ENCODE peak calls at places on chromosomes 2 and 18, in eight cellular contexts. T is left ventricle myocardium inferior; H is CD8-positive, alpha-beta memory T cell; P is effector memory CD4-positive, alpha-beta T cell; E is GM23248; G is Caco-2; Q is heart right ventricle; A is Peyer's patch. X is an unnamed sample. For H3K36me3 and H3K9me3, the result is how much of the 10 kb centered on the place peaks cover.

GRCh38 chr2:28750316-28751101 is 1.1 kb upstream of the PPP1CB start:
- DNase-seq in A (no peak), E (peak), T (no peak), H (no peak), G (peak), Q (peak), P (no peak), X (peak)

GRCh38 chr2:217822296-217823252 is 180.2 kb downstream of the TNS1 start:
- DNase-seq in E (peak), Q (no peak), A (no peak), T (peak), G (no peak), H (no peak), P (no peak), X (no peak)

GRCh38 chr2:20224716-20225293 is at the start of gene SDC1:
- DNase-seq in E (peak), H (no peak), P (no peak), G (peak), A (no peak), Q (no peak), T (no peak), X (no peak)

GRCh38 chr2:1461507-1462390 is 48.5 kb downstream of the TPO start:
- DNase-seq in H (no peak), E (no peak), P (no peak), T (no peak), G (no peak), A (no peak), Q (no peak), X (no peak)

GRCh38 chr2:217338306-217338916 is 478.5 kb upstream of the TNP1 start:
- DNase-seq in P (no peak), E (peak), T (no peak), Q (no peak), G (no peak), H (no peak), A (no peak), X (no peak)

GRCh38 chr2:43236256-43236655 is 9.8 kb upstream of the ZFP36L2 start:
- DNase-seq in T (no peak), H (no peak), G (no peak), A (no peak), Q (no peak), E (no peak), P (no peak), X (no peak)

GRCh38 chr2:105517814-105518705 is 119.2 kb upstream of the FHL2 start:
- DNase-seq in P (no peak), T (peak), E (peak), A (no peak), Q (peak), H (no peak), G (no peak), X (no peak)

GRCh38 chr2:143087033-143087432 is 42.2 kb upstream of the ARHGAP15 start:
- DNase-seq in T (no peak), A (no peak), E (no peak), G (no peak), H (no peak), P (no peak), Q (no peak), X (no peak)

GRCh38 chr2:55954306-55955035 is 30.9 kb upstream of the EFEMP1 start:
- DNase-seq in T (no peak), A (no peak), H (no peak), Q (no peak), E (peak), G (no peak), P (no peak), X (no peak)

GRCh38 chr2:66270247-66270646 is 164.7 kb upstream of the MEIS1 start:
- DNase-seq in Q (no peak), H (no peak), E (no peak), T (no peak), P (no peak), G (no peak), A (no peak), X (no peak)

GRCh38 chr18:24003903-24004640 is 10.5 kb upstream of the TTC39C start:
- DNase-seq in G (no peak), E (peak), P (no peak), H (no peak), Q (no peak), T (no peak), A (no peak), X (no peak)

GRCh38 chr2:70145851-70146739 is 44.7 kb downstream of the C2orf42 start:
- DNase-seq in H (no peak), A (no peak), P (no peak), E (no peak), Q (no peak), G (no peak), T (no peak), X (no peak)

GRCh38 chr2:215748446-215748845 is 264.9 kb downstream of the MREG start:
- DNase-seq in P (no peak), A (no peak), T (peak), H (no peak), E (peak), Q (peak), G (no peak), X (no peak)

GRCh38 chr18:36578871-36579270 is 249.9 kb downstream of the TPGS2 start:
- DNase-seq in P (no peak), G (no peak), A (no peak), Q (no peak), H (no peak), T (no peak), E (peak), X (no peak)

GRCh38 chr18:63301458-63301857 is 18.1 kb downstream of the BCL2 start:
- DNase-seq in G (no peak), P (no peak), A (no peak), Q (peak), E (no peak), T (no peak), H (no peak), X (no peak)

GRCh38 chr2:222290691-222291484 is 7.9 kb downstream of the PAX3 start:
- DNase-seq in E (peak), G (no peak), T (no peak), P (no peak), A (no peak), Q (no peak), H (no peak), X (no peak)

GRCh38 chr2:117644403-117644802 is 170.1 kb upstream of the DDX18 start:
- DNase-seq in P (no peak), E (no peak), Q (no peak), A (no peak), H (no peak), G (no peak), T (no peak), X (no peak)

GRCh38 chr2:201466050-201466660 is 14.6 kb downstream of the STRADB start:
- DNase-seq in T (no peak), Q (no peak), P (no peak), E (peak), H (no peak), A (no peak), G (no peak), X (no peak)

GRCh38 chr18:9627642-9628041 is 13.3 kb upstream of the PPP4R1 start:
- DNase-seq in T (no peak), E (peak), G (peak), H (no peak), A (no peak), Q (no peak), P (no peak), X (no peak)

GRCh38 chr2:101200714-101201113 is 49.5 kb upstream of the TBC1D8 start:
- DNase-seq in T (no peak), E (peak), A (no peak), H (no peak), P (no peak), Q (no peak), G (no peak), X (no peak)

GRCh38 chr18:13028869-13029268 is 37.7 kb downstream of the CEP192 start:
- DNase-seq in H (no peak), Q (peak), G (no peak), E (no peak), A (no peak), P (no peak), T (no peak), X (no peak)

GRCh38 chr18:13022644-13023043 is 31.5 kb downstream of the CEP192 start:
- DNase-seq in T (no peak), P (no peak), A (no peak), H (no peak), Q (no peak), E (no peak), G (no peak), X (no peak)

GRCh38 chr18:13019301-13019700 is 28.1 kb downstream of the CEP192 start:
- DNase-seq in E (peak), G (no peak), T (no peak), H (no peak), P (no peak), A (no peak), Q (no peak), X (no peak)

GRCh38 chr18:13026583-13027270 is 35.6 kb downstream of the CEP192 start:
- DNase-seq in T (no peak), A (no peak), Q (no peak), P (no peak), H (no peak), G (no peak), E (peak), X (no peak)

DNA sequence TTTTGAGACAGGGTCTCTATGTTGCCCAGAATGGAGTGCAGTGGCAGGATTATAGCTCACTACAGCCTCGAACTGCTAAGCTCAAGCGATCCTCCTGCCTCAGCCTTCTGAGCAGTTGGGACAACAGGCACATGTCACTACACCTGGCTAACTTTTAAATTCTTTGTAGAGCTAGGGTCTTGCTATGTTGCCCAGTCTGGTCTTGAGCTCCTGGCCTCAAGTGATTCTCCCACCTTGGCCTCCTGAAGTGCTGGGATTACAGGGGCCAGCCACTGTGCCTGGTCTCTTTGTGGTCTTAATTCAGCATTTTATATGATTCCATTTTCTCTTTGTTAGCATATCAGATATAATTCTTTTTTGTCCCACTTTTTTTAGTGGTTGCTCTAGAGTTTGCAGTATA is 34.1 kb downstream of the CEP192 start:
- DNase-seq in E (no peak), G (no peak), A (no peak), H (no peak), Q (no peak), T (no peak), P (no peak), X (no peak)
- H3K36me3 ChIP-seq in E (under half), G (under half), A (under half), H (under half), Q (under half), T (under half), P (under half), X (under half)

GRCh38 chr2:155442088-155442487 is 743.6 kb downstream of the KCNJ3 start:
- DNase-seq in G (no peak), H (no peak), T (no peak), E (no peak), P (no peak), A (no peak), Q (no peak), X (no peak)

GRCh38 chr2:155442755-155443372 is 744.4 kb downstream of the KCNJ3 start:
- DNase-seq in T (no peak), Q (no peak), A (no peak), H (no peak), G (no peak), E (peak), P (no peak), X (no peak)
- H3K4me3 ChIP-seq in T (no peak), Q (no peak), A (no peak), H (no peak), G (no peak), E (no peak), P (no peak), X (no peak)

DNA sequence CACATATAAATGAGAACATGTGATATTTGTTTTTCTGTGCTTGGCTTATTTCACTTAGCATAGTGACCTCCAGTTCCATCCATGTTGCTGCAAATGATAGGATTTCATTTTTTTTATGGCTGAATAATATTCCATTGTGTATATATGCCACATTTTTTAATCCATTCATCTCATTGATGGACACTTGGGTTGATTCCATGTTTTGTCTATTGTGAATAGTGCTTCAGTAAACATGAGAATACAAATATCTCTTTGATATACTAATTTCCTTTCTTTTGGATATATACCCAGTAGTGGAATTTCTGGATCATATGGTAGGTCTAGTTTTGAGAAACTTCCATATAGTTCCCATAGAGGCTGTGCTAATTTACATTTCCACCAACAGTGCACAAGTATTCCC is 3.7 kb upstream of the NEMP2 start:
- DNase-seq in A (no peak), H (no peak), Q (no peak), G (no peak), P (no peak), T (no peak), E (no peak), X (no peak)
- H3K9me3 ChIP-seq in A (under half), H (under half), Q (under half), G (under half), P (under half), T (half or more), E (under half), X (under half)

GRCh38 chr2:119387381-119388129 is 20.8 kb downstream of the DBI start:
- DNase-seq in H (no peak), G (no peak), T (peak), A (no peak), E (peak), Q (peak), P (no peak), X (no peak)
- H3K36me3 ChIP-seq in H (under half), G (under half), T (under half), A (under half), E (under half), Q (under half), P (under half), X (under half)

GRCh38 chr2:144523606-144524131 is 3.8 kb upstream of the ZEB2 start:
- DNase-seq in P (no peak), A (no peak), H (no peak), G (no peak), Q (no peak), T (no peak), E (peak), X (no peak)
- H3K4me3 ChIP-seq in P (peak), A (peak), H (peak), G (no peak), Q (peak), T (peak), E (peak), X (peak)

GRCh38 chr2:13128139-13128538 is 411.4 kb downstream of the TRIB2 start:
- DNase-seq in E (no peak), T (no peak), A (no peak), G (no peak), P (no peak), H (no peak), Q (no peak), X (no peak)
- H3K9me3 ChIP-seq in E (under half), T (under half), A (under half), G (under half), P (under half), H (under half), Q (under half), X (under half)

GRCh38 chr2:207587305-207587704 is 37.9 kb downstream of the METTL21A start:
- DNase-seq in T (no peak), G (no peak), H (no peak), Q (no peak), E (no peak), P (no peak), A (no peak), X (no peak)
- H3K36me3 ChIP-seq in T (half or more), G (under half), H (under half), Q (under half), E (half or more), P (under half), A (under half), X (under half)

GRCh38 chr2:177249038-177249437 is 15.5 kb downstream of the NFE2L2 start:
- DNase-seq in P (no peak), H (no peak), G (no peak), Q (no peak), T (no peak), A (no peak), E (no peak), X (no peak)
- H3K4me3 ChIP-seq in P (no peak), H (no peak), G (no peak), Q (no peak), T (no peak), A (no peak), E (no peak), X (no peak)

GRCh38 chr2:47506436-47506835 is 103.5 kb downstream of the MSH2 start:
- DNase-seq in G (no peak), H (no peak), E (no peak), P (no peak), T (no peak), A (no peak), Q (no peak), X (no peak)

GRCh38 chr2:47503481-47504070 is 100.6 kb downstream of the MSH2 start:
- DNase-seq in Q (no peak), E (no peak), A (no peak), H (no peak), P (no peak), G (no peak), T (no peak), X (no peak)

GRCh38 chr2:47508641-47509040 is 105.7 kb downstream of the MSH2 start:
- DNase-seq in E (no peak), T (no peak), G (no peak), P (no peak), H (no peak), A (no peak), Q (no peak), X (no peak)

GRCh38 chr2:47504174-47504810 is 101.3 kb downstream of the MSH2 start:
- DNase-seq in A (no peak), Q (no peak), T (no peak), P (no peak), H (no peak), E (no peak), G (no peak), X (no peak)

GRCh38 chr2:47506024-47506423 is 103.1 kb downstream of the MSH2 start:
- DNase-seq in H (no peak), A (no peak), P (no peak), Q (no peak), T (no peak), E (no peak), G (no peak), X (no peak)
- H3K9me3 ChIP-seq in H (under half), A (under half), P (under half), Q (under half), T (under half), E (under half), G (under half), X (under half)

GRCh38 chr18:79730804-79731203 is 51.2 kb downstream of the CTDP1 start:
- DNase-seq in G (no peak), E (no peak), T (no peak), A (no peak), Q (no peak), H (no peak), P (no peak), X (no peak)
- H3K36me3 ChIP-seq in G (under half), E (under half), T (half or more), A (under half), Q (under half), H (under half), P (half or more), X (half or more)